ENCODE peak calls at places on chromosomes 4 and X, in five cellular contexts. One of them, this sample, is unnamed.

GRCh38 chr4:87241341-87241740 is 20.9 kb upstream of the KLHL8 start:
- DNase-seq in fibroblast of lung: no peak
- DNase-seq in SK-N-SH: no peak
- DNase-seq in PC-3: no peak
- DNase-seq in CD4-positive, alpha-beta T cell: no peak
- DNase-seq in this sample: no peak

GRCh38 chrX:55908685-55909212 is 191.2 kb downstream of the RRAGB start:
- DNase-seq in CD4-positive, alpha-beta T cell: peak
- DNase-seq in SK-N-SH: no peak
- DNase-seq in PC-3: peak
- DNase-seq in fibroblast of lung: peak
- DNase-seq in this sample: no peak

GRCh38 chr4:89737888-89738287 is 99.1 kb downstream of the SNCA start:
- DNase-seq in CD4-positive, alpha-beta T cell: no peak
- DNase-seq in SK-N-SH: no peak
- DNase-seq in fibroblast of lung: peak
- DNase-seq in PC-3: peak
- DNase-seq in this sample: no peak

GRCh38 chrX:124981420-124981819 is 338.3 kb upstream of the TEX13C start:
- DNase-seq in CD4-positive, alpha-beta T cell: no peak
- DNase-seq in fibroblast of lung: no peak
- DNase-seq in PC-3: no peak
- DNase-seq in SK-N-SH: no peak
- DNase-seq in this sample: no peak

GRCh38 chr4:26351685-26352084 is 30.9 kb downstream of the RBPJ start:
- DNase-seq in PC-3: no peak
- DNase-seq in CD4-positive, alpha-beta T cell: no peak
- DNase-seq in SK-N-SH: no peak
- DNase-seq in fibroblast of lung: no peak
- DNase-seq in this sample: no peak

GRCh38 chr4:80141543-80141942 is 55.8 kb upstream of the PRDM8 start:
- DNase-seq in CD4-positive, alpha-beta T cell: no peak
- DNase-seq in PC-3: no peak
- DNase-seq in SK-N-SH: no peak
- DNase-seq in fibroblast of lung: no peak
- DNase-seq in this sample: no peak

GRCh38 chr4:17058506-17058905 is 160.1 kb upstream of the LDB2 start:
- DNase-seq in PC-3: no peak
- DNase-seq in fibroblast of lung: peak
- DNase-seq in CD4-positive, alpha-beta T cell: no peak
- DNase-seq in SK-N-SH: no peak
- DNase-seq in this sample: no peak

GRCh38 chr4:182688081-182688480 is 229.1 kb downstream of the DCTD start:
- DNase-seq in fibroblast of lung: no peak
- DNase-seq in CD4-positive, alpha-beta T cell: no peak
- DNase-seq in SK-N-SH: no peak
- DNase-seq in PC-3: no peak
- DNase-seq in this sample: no peak

GRCh38 chr4:78747328-78747946 is 28.7 kb upstream of the BMP2K start:
- DNase-seq in PC-3: no peak
- DNase-seq in CD4-positive, alpha-beta T cell: no peak
- DNase-seq in fibroblast of lung: peak
- DNase-seq in SK-N-SH: no peak
- DNase-seq in this sample: no peak

GRCh38 chr4:80134936-80135701 is 62.1 kb upstream of the ANTXR2 start:
- DNase-seq in SK-N-SH: no peak
- DNase-seq in PC-3: peak
- DNase-seq in fibroblast of lung: peak
- DNase-seq in CD4-positive, alpha-beta T cell: no peak
- DNase-seq in this sample: no peak

GRCh38 chrX:139246295-139246694 is 284.2 kb upstream of the F9 start:
- DNase-seq in PC-3: peak
- DNase-seq in fibroblast of lung: peak
- DNase-seq in CD4-positive, alpha-beta T cell: no peak
- DNase-seq in SK-N-SH: no peak
- DNase-seq in this sample: no peak

GRCh38 chrX:17187301-17187836 is 187.6 kb upstream of the NHS start:
- DNase-seq in fibroblast of lung: peak
- DNase-seq in SK-N-SH: no peak
- DNase-seq in CD4-positive, alpha-beta T cell: no peak
- DNase-seq in PC-3: no peak
- DNase-seq in this sample: no peak

GRCh38 chr4:3681191-3681590 is 85.0 kb upstream of the ADRA2C start:
- DNase-seq in fibroblast of lung: no peak
- DNase-seq in PC-3: no peak
- DNase-seq in SK-N-SH: no peak
- DNase-seq in CD4-positive, alpha-beta T cell: no peak
- DNase-seq in this sample: no peak

GRCh38 chrX:34341258-34341657 is 209.1 kb upstream of the FAM47A start:
- DNase-seq in SK-N-SH: no peak
- DNase-seq in fibroblast of lung: no peak
- DNase-seq in PC-3: peak
- DNase-seq in CD4-positive, alpha-beta T cell: no peak
- DNase-seq in this sample: no peak

GRCh38 chr4:3267576-3268394 is 18.8 kb downstream of the MSANTD1 start:
- DNase-seq in SK-N-SH: no peak
- DNase-seq in CD4-positive, alpha-beta T cell: no peak
- DNase-seq in PC-3: no peak
- DNase-seq in fibroblast of lung: no peak
- DNase-seq in this sample: no peak

GRCh38 chr4:164381859-164382258 is 372.1 kb upstream of the SMIM31 start:
- DNase-seq in SK-N-SH: no peak
- DNase-seq in CD4-positive, alpha-beta T cell: no peak
- DNase-seq in fibroblast of lung: no peak
- DNase-seq in PC-3: no peak
- DNase-seq in this sample: no peak

GRCh38 chr4:164379694-164380093 is 374.2 kb upstream of the SMIM31 start:
- DNase-seq in SK-N-SH: no peak
- DNase-seq in CD4-positive, alpha-beta T cell: no peak
- DNase-seq in fibroblast of lung: no peak
- DNase-seq in PC-3: no peak
- DNase-seq in this sample: no peak

GRCh38 chr4:164384416-164384815 is 369.5 kb upstream of the SMIM31 start:
- DNase-seq in PC-3: no peak
- DNase-seq in fibroblast of lung: no peak
- DNase-seq in SK-N-SH: no peak
- DNase-seq in CD4-positive, alpha-beta T cell: no peak
- DNase-seq in this sample: no peak

GRCh38 chr4:164383187-164384181 is 370.4 kb upstream of the SMIM31 start:
- DNase-seq in CD4-positive, alpha-beta T cell: no peak
- DNase-seq in SK-N-SH: peak
- DNase-seq in fibroblast of lung: peak
- DNase-seq in PC-3: no peak
- DNase-seq in this sample: no peak
- H3K27ac ChIP-seq in CD4-positive, alpha-beta T cell: no peak
- H3K27ac ChIP-seq in SK-N-SH: no peak
- H3K27ac ChIP-seq in fibroblast of lung: no peak
- H3K27ac ChIP-seq in PC-3: no peak
- H3K27ac ChIP-seq in this sample: no peak

GRCh38 chr4:149952101-149952500 is 126.1 kb upstream of the DCLK2 start:
- DNase-seq in PC-3: no peak
- DNase-seq in CD4-positive, alpha-beta T cell: no peak
- DNase-seq in SK-N-SH: no peak
- DNase-seq in fibroblast of lung: no peak
- DNase-seq in this sample: no peak

GRCh38 chr4:149951501-149951900 is 126.7 kb upstream of the DCLK2 start:
- DNase-seq in fibroblast of lung: no peak
- DNase-seq in CD4-positive, alpha-beta T cell: no peak
- DNase-seq in SK-N-SH: no peak
- DNase-seq in PC-3: no peak
- DNase-seq in this sample: no peak

GRCh38 chr4:149961876-149962597 is 116.2 kb upstream of the DCLK2 start:
- DNase-seq in PC-3: peak
- DNase-seq in fibroblast of lung: peak
- DNase-seq in CD4-positive, alpha-beta T cell: no peak
- DNase-seq in SK-N-SH: no peak
- DNase-seq in this sample: no peak

GRCh38 chr4:149959391-149959790 is 118.9 kb upstream of the DCLK2 start:
- DNase-seq in PC-3: no peak
- DNase-seq in fibroblast of lung: no peak
- DNase-seq in SK-N-SH: no peak
- DNase-seq in CD4-positive, alpha-beta T cell: no peak
- DNase-seq in this sample: no peak

DNA sequence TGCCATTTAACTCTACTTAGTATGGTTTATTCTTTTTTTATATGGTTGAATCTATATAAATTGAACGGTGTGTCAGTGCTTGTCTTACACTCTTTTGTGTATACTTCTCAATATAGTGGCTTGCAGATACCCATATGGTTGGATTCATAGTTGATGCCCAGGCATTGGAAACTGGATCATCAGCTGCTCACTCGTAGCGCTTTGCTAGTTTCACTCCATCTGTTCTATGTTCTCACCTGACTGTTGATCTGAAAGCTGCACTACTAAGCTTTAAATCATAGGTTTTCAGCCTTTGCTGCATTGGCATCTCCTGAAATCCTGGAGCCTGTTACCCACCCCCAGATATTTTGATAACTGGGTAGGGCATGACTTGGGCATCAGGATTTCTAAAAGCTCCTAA is 121.6 kb upstream of the DCLK2 start:
- DNase-seq in fibroblast of lung: no peak
- DNase-seq in SK-N-SH: no peak
- DNase-seq in PC-3: no peak
- DNase-seq in CD4-positive, alpha-beta T cell: no peak
- DNase-seq in this sample: no peak
- TF ChIP-seq CTCF in fibroblast of lung: no peak
- TF ChIP-seq CTCF in SK-N-SH: no peak
- TF ChIP-seq CTCF in PC-3: no peak
- TF ChIP-seq CTCF in CD4-positive, alpha-beta T cell: no peak
- TF ChIP-seq CTCF in this sample: no peak

DNA sequence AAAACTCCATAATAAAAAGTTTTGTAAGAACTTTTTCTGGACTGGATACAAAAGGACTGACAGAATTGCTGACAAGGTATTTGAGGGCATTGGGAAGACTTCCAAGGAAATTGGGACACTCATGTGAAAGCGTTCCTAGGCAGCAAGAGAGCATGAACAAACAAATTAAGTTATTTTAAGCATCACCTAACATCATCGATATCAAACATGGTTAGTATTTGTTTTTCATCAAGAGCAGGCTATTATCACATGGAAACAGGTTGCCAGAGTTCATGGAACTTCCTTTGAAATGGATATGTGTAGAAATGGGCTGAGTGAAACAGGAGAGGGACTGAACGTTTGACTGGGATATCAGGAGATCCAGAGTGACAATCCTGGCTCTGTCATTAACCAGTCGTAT is 4.3 kb upstream of the PGM2 start:
- DNase-seq in CD4-positive, alpha-beta T cell: no peak
- DNase-seq in PC-3: no peak
- DNase-seq in SK-N-SH: no peak
- DNase-seq in fibroblast of lung: no peak
- DNase-seq in this sample: no peak
- H3K27ac ChIP-seq in CD4-positive, alpha-beta T cell: no peak
- H3K27ac ChIP-seq in PC-3: no peak
- H3K27ac ChIP-seq in SK-N-SH: no peak
- H3K27ac ChIP-seq in fibroblast of lung: no peak
- H3K27ac ChIP-seq in this sample: no peak

GRCh38 chr4:162866565-162866964 is 300.1 kb downstream of the NAF1 start:
- DNase-seq in fibroblast of lung: no peak
- DNase-seq in SK-N-SH: no peak
- DNase-seq in PC-3: no peak
- DNase-seq in CD4-positive, alpha-beta T cell: no peak
- DNase-seq in this sample: no peak

GRCh38 chr4:162869157-162869556 is 297.5 kb downstream of the NAF1 start:
- DNase-seq in PC-3: no peak
- DNase-seq in SK-N-SH: no peak
- DNase-seq in fibroblast of lung: no peak
- DNase-seq in CD4-positive, alpha-beta T cell: no peak
- DNase-seq in this sample: no peak

DNA sequence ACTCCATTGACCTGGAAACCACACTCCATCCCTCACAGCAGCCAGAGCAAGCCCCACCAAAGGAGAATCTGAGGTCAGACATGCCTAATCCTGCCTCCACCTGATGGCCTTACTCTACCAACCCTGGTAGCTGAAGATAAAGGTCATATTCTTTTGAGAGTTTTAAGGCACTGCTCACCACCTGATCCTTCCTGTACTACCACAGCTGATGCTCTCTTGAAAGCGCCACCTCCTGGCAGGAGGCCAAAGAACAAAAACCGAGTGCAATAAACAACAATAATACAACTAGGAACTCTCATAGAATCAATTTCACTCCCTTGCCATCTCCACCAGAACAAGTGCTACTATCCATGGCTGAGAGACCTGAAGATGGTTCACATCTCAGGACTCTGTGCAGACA is 301.6 kb downstream of the NAF1 start:
- DNase-seq in CD4-positive, alpha-beta T cell: no peak
- DNase-seq in SK-N-SH: no peak
- DNase-seq in fibroblast of lung: no peak
- DNase-seq in PC-3: no peak
- DNase-seq in this sample: no peak
- TF ChIP-seq CTCF in CD4-positive, alpha-beta T cell: no peak
- TF ChIP-seq CTCF in SK-N-SH: peak
- TF ChIP-seq CTCF in fibroblast of lung: no peak
- TF ChIP-seq CTCF in PC-3: no peak
- TF ChIP-seq CTCF in this sample: no peak

GRCh38 chrX:12981880-12982279 is 7.0 kb downstream of the TMSB4X start:
- DNase-seq in SK-N-SH: no peak
- DNase-seq in CD4-positive, alpha-beta T cell: no peak
- DNase-seq in PC-3: no peak
- DNase-seq in fibroblast of lung: no peak
- DNase-seq in this sample: no peak
- H3K27ac ChIP-seq in SK-N-SH: no peak
- H3K27ac ChIP-seq in CD4-positive, alpha-beta T cell: peak
- H3K27ac ChIP-seq in PC-3: no peak
- H3K27ac ChIP-seq in fibroblast of lung: no peak
- H3K27ac ChIP-seq in this sample: no peak

DNA sequence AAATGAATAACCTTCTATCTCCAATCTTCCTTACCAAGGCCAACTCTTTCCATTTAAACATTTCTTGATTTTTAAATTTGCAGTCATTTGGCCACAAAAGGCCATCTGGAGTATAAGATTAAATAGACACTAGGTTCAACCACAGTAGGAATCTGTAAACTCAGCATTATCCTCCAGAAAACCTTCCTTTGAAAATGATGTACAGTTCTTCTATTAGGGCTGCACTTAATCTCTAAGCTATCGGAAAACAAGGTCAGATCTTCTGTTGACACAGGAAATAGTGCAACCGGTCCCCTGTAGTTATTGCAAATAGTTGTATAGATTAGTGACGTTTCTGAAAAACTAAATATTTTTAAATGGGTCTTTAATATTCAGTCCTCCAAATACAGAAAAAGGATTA is 359.0 kb upstream of the ATOH1 start:
- DNase-seq in CD4-positive, alpha-beta T cell: no peak
- DNase-seq in fibroblast of lung: no peak
- DNase-seq in PC-3: no peak
- DNase-seq in SK-N-SH: no peak
- DNase-seq in this sample: no peak
- TF ChIP-seq CTCF in CD4-positive, alpha-beta T cell: no peak
- TF ChIP-seq CTCF in fibroblast of lung: no peak
- TF ChIP-seq CTCF in PC-3: no peak
- TF ChIP-seq CTCF in SK-N-SH: no peak
- TF ChIP-seq CTCF in this sample: no peak